ENCODE peak calls at places on chromosomes 3 and 15, in six cellular contexts. W is adrenal gland, N is PC-3, R is sigmoid colon, P is HCT116, U is MM.1S. S is an unnamed sample.

GRCh38 chr3:57164217-57164605 is 942 bp downstream of the IL17RD start:
- DNase-seq in U (no peak), W (peak; percentile 43), P (no peak), R (no peak), N (no peak), S (peak; percentile 76)

GRCh38 chr15:39887832-39888231 is 32.2 kb downstream of the GPR176 start:
- DNase-seq in P (peak; percentile 3), W (peak; percentile 49), R (no peak), N (peak; percentile 76), U (no peak), S (no peak)

GRCh38 chr3:11726146-11726545 is 82.4 kb upstream of the VGLL4 start:
- DNase-seq in P (no peak), N (no peak), R (no peak), U (no peak), W (no peak), S (no peak)

GRCh38 chr3:160331127-160331937 is 67.7 kb downstream of the IFT80 start:
- DNase-seq in W (no peak), R (no peak), P (peak; percentile 29), U (no peak), N (peak; percentile 76), S (no peak)

GRCh38 chr15:99981223-99981647 is 248.0 kb upstream of the LYSMD4 start:
- DNase-seq in N (peak; percentile 56), U (no peak), R (no peak), W (no peak), P (no peak), S (no peak)

GRCh38 chr15:67783303-67783702 is 42.0 kb upstream of the SKOR1 start:
- DNase-seq in N (no peak), U (peak; percentile 92), R (no peak), W (no peak), P (no peak), S (no peak)

GRCh38 chr3:175476489-175476888 is 617.4 kb downstream of the NAALADL2 start:
- DNase-seq in P (no peak), R (no peak), N (no peak), W (no peak), U (no peak), S (no peak)

GRCh38 chr15:92391640-92392039 is 2.0 kb upstream of the ST8SIA2 start:
- DNase-seq in R (no peak), P (peak; percentile 36), N (peak; percentile 31), W (no peak), U (peak; percentile 75), S (no peak)

GRCh38 chr3:158354713-158355112 is 216.3 kb upstream of the MLF1 start:
- DNase-seq in W (no peak), R (no peak), N (no peak), P (no peak), U (no peak), S (no peak)

GRCh38 chr3:97713634-97714033 is 50.9 kb upstream of the ARL6 start:
- DNase-seq in R (no peak), W (no peak), P (no peak), N (no peak), U (no peak), S (no peak)

GRCh38 chr3:128054363-128054762 is 2.1 kb downstream of the SEC61A1 start:
- DNase-seq in W (peak; percentile 65), N (peak; percentile 54), R (no peak), P (no peak), U (peak; percentile 18), S (no peak)

GRCh38 chr3:50210510-50211367 is 5.7 kb downstream of the SLC38A3 start:
- DNase-seq in N (no peak), W (no peak), R (no peak), P (no peak), U (no peak), S (no peak)

GRCh38 chr15:88894819-88895767 is at the start of gene HAPLN3:
- DNase-seq in U (peak; percentile 8), P (no peak), R (no peak), N (no peak), W (peak; percentile 41), S (peak; percentile 78)

GRCh38 chr3:23455775-23456174 is 252.6 kb downstream of the UBE2E2 start:
- DNase-seq in W (no peak), U (no peak), R (no peak), P (no peak), N (peak; percentile 49), S (no peak)

GRCh38 chr3:22922317-22922716 is 280.8 kb upstream of the UBE2E2 start:
- DNase-seq in P (no peak), U (peak; percentile 50), R (no peak), W (no peak), N (peak; percentile 71), S (no peak)

GRCh38 chr3:188931531-188931930 is 240.2 kb upstream of the TPRG1 start:
- DNase-seq in N (no peak), P (no peak), U (no peak), R (no peak), W (no peak), S (no peak)

GRCh38 chr3:186432189-186432588 is 70.2 kb upstream of the DGKG start:
- DNase-seq in N (peak; percentile 61), P (no peak), W (no peak), R (no peak), U (no peak), S (no peak)

GRCh38 chr15:49238342-49238741 is 68.3 kb downstream of the GALK2 start:
- DNase-seq in U (no peak), N (no peak), R (peak; percentile 70), W (peak; percentile 51), P (no peak), S (no peak)

GRCh38 chr3:181354140-181354539 is 357.6 kb upstream of the SOX2 start:
- DNase-seq in U (no peak), P (no peak), R (no peak), W (no peak), N (no peak), S (no peak)

GRCh38 chr3:72047472-72047871 is 262.5 kb upstream of the PROK2 start:
- DNase-seq in W (no peak), R (no peak), P (no peak), U (no peak), N (no peak), S (no peak)

GRCh38 chr15:31280037-31280830 is 46.4 kb upstream of the KLF13 start:
- DNase-seq in P (no peak), N (no peak), R (peak; percentile 67), U (no peak), W (peak; percentile 19), S (no peak)

GRCh38 chr3:56467108-56467507 is 1.2 kb downstream of the ERC2 start:
- DNase-seq in W (peak; percentile 82), N (peak; percentile 87), R (no peak), P (no peak), U (no peak), S (no peak)

GRCh38 chr3:177615015-177615414 is 417.7 kb upstream of the TBL1XR1 start:
- DNase-seq in W (peak; percentile 87), U (no peak), N (peak; percentile 97), R (peak; percentile 81), P (no peak), S (no peak)

GRCh38 chr3:138412821-138413531 is 21.4 kb upstream of the ESYT3 start:
- DNase-seq in N (peak; percentile 18), U (no peak), R (no peak), W (peak; percentile 66), P (no peak), S (no peak)

GRCh38 chr15:69443032-69443611 is 9.5 kb upstream of the RPLP1 start:
- DNase-seq in U (no peak), W (no peak), R (no peak), N (no peak), P (no peak), S (no peak)

GRCh38 chr3:130935761-130936160 is 41.9 kb downstream of the ATP2C1 start:
- DNase-seq in U (no peak), N (peak; percentile 6), W (no peak), R (no peak), P (no peak), S (no peak)

GRCh38 chr15:88918738-88919137 is 5.6 kb upstream of the MFGE8 start:
- DNase-seq in P (peak; percentile 90), N (peak; percentile 92), U (no peak), R (no peak), W (no peak), S (peak; percentile 79)

GRCh38 chr3:178325330-178325729 is 210.9 kb upstream of the KCNMB2 start:
- DNase-seq in R (no peak), P (no peak), W (no peak), U (peak; percentile 28), N (peak; percentile 61), S (no peak)

GRCh38 chr3:150626148-150626930 is 23.2 kb downstream of the SELENOT start:
- DNase-seq in U (no peak), R (no peak), W (no peak), P (no peak), N (no peak), S (no peak)

DNA sequence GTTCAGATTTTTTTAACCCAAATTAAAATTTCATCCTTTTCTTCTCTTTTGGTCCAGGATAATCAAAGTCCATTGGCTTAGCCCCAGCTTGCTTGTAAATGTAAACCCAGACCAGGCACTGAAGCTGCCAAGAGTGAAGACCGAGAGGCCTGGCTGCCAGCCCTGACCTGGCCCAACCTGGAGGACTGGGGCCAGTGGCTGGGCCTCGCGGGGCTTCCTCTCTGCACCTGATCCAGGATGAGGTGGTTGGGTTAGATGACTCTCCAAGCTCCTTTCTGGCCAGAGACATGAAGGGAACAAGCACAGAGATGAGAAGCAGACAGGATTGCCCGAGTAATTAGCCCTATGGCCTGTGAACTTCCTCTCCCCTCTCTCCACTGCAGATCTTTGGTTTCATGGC is 50.6 kb downstream of the CMTM6 start:
- DNase-seq in U (no peak), R (no peak), N (no peak), W (no peak), P (no peak), S (no peak)
- H3K4me3 ChIP-seq in U (no peak overlapping the region), R (no peak overlapping the region), N (no peak overlapping the region), W (no peak overlapping the region), P (no peak overlapping the region), S (no peak overlapping the region)

DNA sequence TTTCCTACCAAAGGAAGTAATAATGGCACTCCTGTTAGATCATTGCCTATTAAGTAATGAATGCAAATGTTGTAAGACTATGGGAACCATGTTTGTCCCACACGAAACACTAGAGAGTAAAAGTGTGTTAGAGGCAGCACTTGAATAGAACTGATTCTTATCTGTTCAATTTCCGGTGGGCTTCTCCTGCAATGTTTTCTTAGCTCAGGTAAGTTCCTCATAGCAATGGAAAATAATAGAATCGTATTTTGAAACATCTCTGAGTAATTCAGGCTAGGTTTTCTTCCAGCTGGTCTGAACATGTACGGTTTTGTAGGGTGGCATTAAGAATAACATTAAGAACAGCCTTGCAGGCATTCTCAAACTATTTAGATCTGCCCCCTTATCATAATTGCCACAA is 145.2 kb upstream of the LIPC start:
- DNase-seq in U (no peak), W (no peak), R (no peak), N (no peak), P (no peak), S (no peak)
- H3K27ac ChIP-seq in U (no peak overlapping the region), W (no peak overlapping the region), R (no peak overlapping the region), N (no peak overlapping the region), P (no peak overlapping the region), S (no peak overlapping the region)

GRCh38 chr3:197309528-197310361 is 11.3 kb upstream of the DLG1 start:
- DNase-seq in U (peak; percentile 70), W (peak; percentile 32), N (peak; percentile 89), P (peak; percentile 28), R (no peak), S (no peak)
- H3K4me1 ChIP-seq in U (peaks cover 11% of the 10 kb centered on the region), W (peaks cover 8% of the 10 kb centered on the region), N (peaks cover 60% of the 10 kb centered on the region), P (peaks cover 18% of the 10 kb centered on the region), R (no peaks in the 10 kb centered on the region), S (peaks cover 5% of the 10 kb centered on the region)

DNA sequence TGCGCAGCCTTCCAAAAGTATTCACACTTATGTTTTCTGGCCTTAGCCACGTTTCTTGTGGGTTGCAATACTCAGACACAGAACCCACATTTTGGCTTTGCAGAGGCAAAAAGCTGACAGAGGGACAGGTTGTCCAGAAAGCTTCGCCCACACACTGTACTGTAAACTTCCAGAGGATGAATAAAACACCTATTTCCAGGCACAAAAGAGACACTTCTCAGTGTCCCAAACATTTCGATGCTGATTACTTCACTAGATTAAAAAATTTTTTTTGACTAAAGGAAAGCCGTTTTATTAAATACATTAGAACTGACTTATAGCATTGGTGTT is 28.0 kb upstream of the KCTD6 start:
- DNase-seq in U (no peak), N (no peak), R (no peak), W (no peak), P (no peak), S (no peak)
- H3K4me3 ChIP-seq in U (no peak overlapping the region), N (no peak overlapping the region), R (no peak overlapping the region), W (no peak overlapping the region), P (no peak overlapping the region), S (no peak overlapping the region)

S was measured in left lung.